ENCODE peak calls at places on chromosome 15, in ten cellular contexts. One of them, this sample, is unnamed.

GRCh38 chr15:65132841-65133549 is 613 bp downstream of the PDCD7 start:
- DNase-seq in activated CD8-positive, alpha-beta memory T cell treated with anti-CD3 and anti-CD28 coated beads for 48 hours: peak; percentile 16
- DNase-seq in GM23248: peak; percentile 83
- DNase-seq in amniotic epithelial cell: peak; percentile 60
- DNase-seq in non-pigmented ciliary epithelial cell: no peak
- DNase-seq in activated CD4-positive, alpha-beta T cell treated with anti-CD3 and anti-CD28 coated beads, Interleukin-2, amount 10 ng/mL, durations not matched to agents 24 days and 14 days: peak; percentile 80
- DNase-seq in PC-3: peak; percentile 11
- DNase-seq in NCI-H510A treated with DMSO at 0.1 percent for 48 hours: no peak
- DNase-seq in myocyte: peak; percentile 52
- DNase-seq in caudate nucleus: peak; percentile 4
- DNase-seq in this sample: peak; percentile 7

GRCh38 chr15:82178061-82178460 is 84.5 kb downstream of the EFL1 start:
- DNase-seq in caudate nucleus: no peak
- DNase-seq in NCI-H510A treated with DMSO at 0.1 percent for 48 hours: no peak
- DNase-seq in PC-3: peak; percentile 9
- DNase-seq in activated CD8-positive, alpha-beta memory T cell treated with anti-CD3 and anti-CD28 coated beads for 48 hours: no peak
- DNase-seq in myocyte: no peak
- DNase-seq in non-pigmented ciliary epithelial cell: no peak
- DNase-seq in amniotic epithelial cell: peak; percentile 83
- DNase-seq in activated CD4-positive, alpha-beta T cell treated with anti-CD3 and anti-CD28 coated beads, Interleukin-2, amount 10 ng/mL, durations not matched to agents 24 days and 14 days: no peak
- DNase-seq in GM23248: peak; percentile 87
- DNase-seq in this sample: no peak

GRCh38 chr15:92796163-92796611 is 103.9 kb upstream of the CHD2 start:
- DNase-seq in NCI-H510A treated with DMSO at 0.1 percent for 48 hours: no peak
- DNase-seq in activated CD4-positive, alpha-beta T cell treated with anti-CD3 and anti-CD28 coated beads, Interleukin-2, amount 10 ng/mL, durations not matched to agents 24 days and 14 days: no peak
- DNase-seq in PC-3: no peak
- DNase-seq in GM23248: no peak
- DNase-seq in non-pigmented ciliary epithelial cell: no peak
- DNase-seq in amniotic epithelial cell: no peak
- DNase-seq in myocyte: no peak
- DNase-seq in caudate nucleus: no peak
- DNase-seq in activated CD8-positive, alpha-beta memory T cell treated with anti-CD3 and anti-CD28 coated beads for 48 hours: no peak
- DNase-seq in this sample: no peak

GRCh38 chr15:22863356-22863755 is 24.9 kb downstream of the NIPA2 start:
- DNase-seq in activated CD8-positive, alpha-beta memory T cell treated with anti-CD3 and anti-CD28 coated beads for 48 hours: no peak
- DNase-seq in caudate nucleus: no peak
- DNase-seq in NCI-H510A treated with DMSO at 0.1 percent for 48 hours: no peak
- DNase-seq in PC-3: no peak
- DNase-seq in activated CD4-positive, alpha-beta T cell treated with anti-CD3 and anti-CD28 coated beads, Interleukin-2, amount 10 ng/mL, durations not matched to agents 24 days and 14 days: no peak
- DNase-seq in myocyte: no peak
- DNase-seq in GM23248: no peak
- DNase-seq in amniotic epithelial cell: no peak
- DNase-seq in non-pigmented ciliary epithelial cell: no peak
- DNase-seq in this sample: no peak

GRCh38 chr15:74504418-74504817 is 36.6 kb upstream of the ARID3B start:
- DNase-seq in activated CD4-positive, alpha-beta T cell treated with anti-CD3 and anti-CD28 coated beads, Interleukin-2, amount 10 ng/mL, durations not matched to agents 24 days and 14 days: no peak
- DNase-seq in caudate nucleus: no peak
- DNase-seq in myocyte: no peak
- DNase-seq in activated CD8-positive, alpha-beta memory T cell treated with anti-CD3 and anti-CD28 coated beads for 48 hours: no peak
- DNase-seq in amniotic epithelial cell: peak; percentile 36
- DNase-seq in GM23248: peak; percentile 20
- DNase-seq in NCI-H510A treated with DMSO at 0.1 percent for 48 hours: no peak
- DNase-seq in PC-3: peak; percentile 83
- DNase-seq in non-pigmented ciliary epithelial cell: no peak
- DNase-seq in this sample: no peak

GRCh38 chr15:25838191-25838870 is 24.8 kb downstream of the ATP10A start:
- DNase-seq in PC-3: no peak
- DNase-seq in GM23248: no peak
- DNase-seq in amniotic epithelial cell: no peak
- DNase-seq in caudate nucleus: no peak
- DNase-seq in NCI-H510A treated with DMSO at 0.1 percent for 48 hours: no peak
- DNase-seq in myocyte: no peak
- DNase-seq in non-pigmented ciliary epithelial cell: no peak
- DNase-seq in activated CD4-positive, alpha-beta T cell treated with anti-CD3 and anti-CD28 coated beads, Interleukin-2, amount 10 ng/mL, durations not matched to agents 24 days and 14 days: no peak
- DNase-seq in activated CD8-positive, alpha-beta memory T cell treated with anti-CD3 and anti-CD28 coated beads for 48 hours: no peak
- DNase-seq in this sample: no peak

GRCh38 chr15:39133201-39133600 is 447.7 kb upstream of the THBS1 start:
- DNase-seq in myocyte: peak; percentile 61
- DNase-seq in PC-3: peak; percentile 46
- DNase-seq in caudate nucleus: no peak
- DNase-seq in activated CD8-positive, alpha-beta memory T cell treated with anti-CD3 and anti-CD28 coated beads for 48 hours: no peak
- DNase-seq in NCI-H510A treated with DMSO at 0.1 percent for 48 hours: no peak
- DNase-seq in amniotic epithelial cell: peak; percentile 97
- DNase-seq in activated CD4-positive, alpha-beta T cell treated with anti-CD3 and anti-CD28 coated beads, Interleukin-2, amount 10 ng/mL, durations not matched to agents 24 days and 14 days: no peak
- DNase-seq in non-pigmented ciliary epithelial cell: peak; percentile 60
- DNase-seq in GM23248: peak; percentile 90
- DNase-seq in this sample: no peak

GRCh38 chr15:93141373-93141790 is 52.4 kb upstream of the RGMA start:
- DNase-seq in activated CD8-positive, alpha-beta memory T cell treated with anti-CD3 and anti-CD28 coated beads for 48 hours: peak; percentile 1
- DNase-seq in NCI-H510A treated with DMSO at 0.1 percent for 48 hours: no peak
- DNase-seq in myocyte: no peak
- DNase-seq in activated CD4-positive, alpha-beta T cell treated with anti-CD3 and anti-CD28 coated beads, Interleukin-2, amount 10 ng/mL, durations not matched to agents 24 days and 14 days: peak; percentile 73
- DNase-seq in GM23248: no peak
- DNase-seq in PC-3: no peak
- DNase-seq in non-pigmented ciliary epithelial cell: no peak
- DNase-seq in amniotic epithelial cell: no peak
- DNase-seq in caudate nucleus: no peak
- DNase-seq in this sample: no peak

GRCh38 chr15:40338041-40338657 is 2.6 kb downstream of the CCDC9B start:
- DNase-seq in GM23248: peak; percentile 56
- DNase-seq in NCI-H510A treated with DMSO at 0.1 percent for 48 hours: peak; percentile 44
- DNase-seq in activated CD8-positive, alpha-beta memory T cell treated with anti-CD3 and anti-CD28 coated beads for 48 hours: peak; percentile 50
- DNase-seq in amniotic epithelial cell: peak; percentile 64
- DNase-seq in PC-3: peak; percentile 73
- DNase-seq in activated CD4-positive, alpha-beta T cell treated with anti-CD3 and anti-CD28 coated beads, Interleukin-2, amount 10 ng/mL, durations not matched to agents 24 days and 14 days: peak; percentile 94
- DNase-seq in myocyte: peak; percentile 81
- DNase-seq in caudate nucleus: peak; percentile 53
- DNase-seq in non-pigmented ciliary epithelial cell: no peak
- DNase-seq in this sample: no peak

GRCh38 chr15:31606942-31607497 is 280.4 kb downstream of the KLF13 start:
- DNase-seq in amniotic epithelial cell: peak; percentile 3
- DNase-seq in non-pigmented ciliary epithelial cell: no peak
- DNase-seq in GM23248: peak; percentile 30
- DNase-seq in activated CD8-positive, alpha-beta memory T cell treated with anti-CD3 and anti-CD28 coated beads for 48 hours: no peak
- DNase-seq in activated CD4-positive, alpha-beta T cell treated with anti-CD3 and anti-CD28 coated beads, Interleukin-2, amount 10 ng/mL, durations not matched to agents 24 days and 14 days: no peak
- DNase-seq in caudate nucleus: no peak
- DNase-seq in myocyte: no peak
- DNase-seq in PC-3: no peak
- DNase-seq in NCI-H510A treated with DMSO at 0.1 percent for 48 hours: no peak
- DNase-seq in this sample: no peak

GRCh38 chr15:98854496-98854895 is 153.1 kb downstream of the PGPEP1L start:
- DNase-seq in non-pigmented ciliary epithelial cell: no peak
- DNase-seq in GM23248: no peak
- DNase-seq in amniotic epithelial cell: no peak
- DNase-seq in PC-3: no peak
- DNase-seq in NCI-H510A treated with DMSO at 0.1 percent for 48 hours: no peak
- DNase-seq in caudate nucleus: no peak
- DNase-seq in activated CD8-positive, alpha-beta memory T cell treated with anti-CD3 and anti-CD28 coated beads for 48 hours: no peak
- DNase-seq in activated CD4-positive, alpha-beta T cell treated with anti-CD3 and anti-CD28 coated beads, Interleukin-2, amount 10 ng/mL, durations not matched to agents 24 days and 14 days: no peak
- DNase-seq in myocyte: no peak
- DNase-seq in this sample: no peak

GRCh38 chr15:90208372-90208771 is 7.2 kb downstream of the SEMA4B start:
- DNase-seq in activated CD8-positive, alpha-beta memory T cell treated with anti-CD3 and anti-CD28 coated beads for 48 hours: no peak
- DNase-seq in non-pigmented ciliary epithelial cell: no peak
- DNase-seq in GM23248: no peak
- DNase-seq in myocyte: no peak
- DNase-seq in caudate nucleus: no peak
- DNase-seq in amniotic epithelial cell: peak; percentile 58
- DNase-seq in activated CD4-positive, alpha-beta T cell treated with anti-CD3 and anti-CD28 coated beads, Interleukin-2, amount 10 ng/mL, durations not matched to agents 24 days and 14 days: no peak
- DNase-seq in PC-3: no peak
- DNase-seq in NCI-H510A treated with DMSO at 0.1 percent for 48 hours: no peak
- DNase-seq in this sample: no peak

GRCh38 chr15:80693682-80694623 is 1.2 kb upstream of the ABHD17C start:
- DNase-seq in PC-3: peak; percentile 34
- DNase-seq in non-pigmented ciliary epithelial cell: no peak
- DNase-seq in activated CD8-positive, alpha-beta memory T cell treated with anti-CD3 and anti-CD28 coated beads for 48 hours: no peak
- DNase-seq in activated CD4-positive, alpha-beta T cell treated with anti-CD3 and anti-CD28 coated beads, Interleukin-2, amount 10 ng/mL, durations not matched to agents 24 days and 14 days: no peak
- DNase-seq in amniotic epithelial cell: peak; percentile 23
- DNase-seq in NCI-H510A treated with DMSO at 0.1 percent for 48 hours: peak; percentile 37
- DNase-seq in myocyte: peak; percentile 49
- DNase-seq in GM23248: peak; percentile 49
- DNase-seq in caudate nucleus: no peak
- DNase-seq in this sample: no peak

GRCh38 chr15:53305554-53305953 is 453.9 kb downstream of the WDR72 start:
- DNase-seq in GM23248: no peak
- DNase-seq in activated CD4-positive, alpha-beta T cell treated with anti-CD3 and anti-CD28 coated beads, Interleukin-2, amount 10 ng/mL, durations not matched to agents 24 days and 14 days: no peak
- DNase-seq in non-pigmented ciliary epithelial cell: no peak
- DNase-seq in PC-3: no peak
- DNase-seq in amniotic epithelial cell: no peak
- DNase-seq in NCI-H510A treated with DMSO at 0.1 percent for 48 hours: no peak
- DNase-seq in activated CD8-positive, alpha-beta memory T cell treated with anti-CD3 and anti-CD28 coated beads for 48 hours: no peak
- DNase-seq in myocyte: no peak
- DNase-seq in caudate nucleus: no peak
- DNase-seq in this sample: no peak

GRCh38 chr15:69045810-69046209 is 31.3 kb downstream of the NOX5 start:
- DNase-seq in non-pigmented ciliary epithelial cell: peak; percentile 32
- DNase-seq in myocyte: no peak
- DNase-seq in caudate nucleus: no peak
- DNase-seq in activated CD8-positive, alpha-beta memory T cell treated with anti-CD3 and anti-CD28 coated beads for 48 hours: no peak
- DNase-seq in NCI-H510A treated with DMSO at 0.1 percent for 48 hours: no peak
- DNase-seq in GM23248: peak; percentile 26
- DNase-seq in PC-3: peak; percentile 39
- DNase-seq in activated CD4-positive, alpha-beta T cell treated with anti-CD3 and anti-CD28 coated beads, Interleukin-2, amount 10 ng/mL, durations not matched to agents 24 days and 14 days: no peak
- DNase-seq in amniotic epithelial cell: peak; percentile 85
- DNase-seq in this sample: peak; percentile 75

GRCh38 chr15:59917504-59918157 is 86.5 kb upstream of the FOXB1 start:
- DNase-seq in non-pigmented ciliary epithelial cell: no peak
- DNase-seq in PC-3: peak; percentile 77
- DNase-seq in NCI-H510A treated with DMSO at 0.1 percent for 48 hours: peak; percentile 61
- DNase-seq in caudate nucleus: peak; percentile 1
- DNase-seq in myocyte: peak; percentile 35
- DNase-seq in GM23248: peak; percentile 62
- DNase-seq in amniotic epithelial cell: peak; percentile 35
- DNase-seq in activated CD8-positive, alpha-beta memory T cell treated with anti-CD3 and anti-CD28 coated beads for 48 hours: peak; percentile 36
- DNase-seq in activated CD4-positive, alpha-beta T cell treated with anti-CD3 and anti-CD28 coated beads, Interleukin-2, amount 10 ng/mL, durations not matched to agents 24 days and 14 days: peak; percentile 92
- DNase-seq in this sample: peak; percentile 9

GRCh38 chr15:99343836-99344551 is 92.7 kb downstream of the LRRC28 start:
- DNase-seq in non-pigmented ciliary epithelial cell: no peak
- DNase-seq in GM23248: no peak
- DNase-seq in amniotic epithelial cell: no peak
- DNase-seq in NCI-H510A treated with DMSO at 0.1 percent for 48 hours: no peak
- DNase-seq in activated CD8-positive, alpha-beta memory T cell treated with anti-CD3 and anti-CD28 coated beads for 48 hours: no peak
- DNase-seq in caudate nucleus: no peak
- DNase-seq in PC-3: no peak
- DNase-seq in myocyte: no peak
- DNase-seq in activated CD4-positive, alpha-beta T cell treated with anti-CD3 and anti-CD28 coated beads, Interleukin-2, amount 10 ng/mL, durations not matched to agents 24 days and 14 days: peak; percentile 78
- DNase-seq in this sample: no peak

GRCh38 chr15:28273468-28273867 is 48.5 kb downstream of the HERC2 start:
- DNase-seq in myocyte: peak; percentile 31
- DNase-seq in activated CD8-positive, alpha-beta memory T cell treated with anti-CD3 and anti-CD28 coated beads for 48 hours: no peak
- DNase-seq in PC-3: no peak
- DNase-seq in non-pigmented ciliary epithelial cell: peak; percentile 6
- DNase-seq in caudate nucleus: no peak
- DNase-seq in GM23248: no peak
- DNase-seq in amniotic epithelial cell: peak; percentile 45
- DNase-seq in activated CD4-positive, alpha-beta T cell treated with anti-CD3 and anti-CD28 coated beads, Interleukin-2, amount 10 ng/mL, durations not matched to agents 24 days and 14 days: no peak
- DNase-seq in NCI-H510A treated with DMSO at 0.1 percent for 48 hours: no peak
- DNase-seq in this sample: peak; percentile 20

GRCh38 chr15:91522609-91523332 is 330.7 kb upstream of the SLCO3A1 start:
- DNase-seq in amniotic epithelial cell: no peak
- DNase-seq in GM23248: peak; percentile 79
- DNase-seq in caudate nucleus: no peak
- DNase-seq in non-pigmented ciliary epithelial cell: peak; percentile 41
- DNase-seq in NCI-H510A treated with DMSO at 0.1 percent for 48 hours: no peak
- DNase-seq in myocyte: no peak
- DNase-seq in activated CD4-positive, alpha-beta T cell treated with anti-CD3 and anti-CD28 coated beads, Interleukin-2, amount 10 ng/mL, durations not matched to agents 24 days and 14 days: peak; percentile 61
- DNase-seq in activated CD8-positive, alpha-beta memory T cell treated with anti-CD3 and anti-CD28 coated beads for 48 hours: no peak
- DNase-seq in PC-3: peak; percentile 44
- DNase-seq in this sample: no peak

GRCh38 chr15:50148362-50148963 is 29.4 kb upstream of the ATP8B4 start:
- DNase-seq in non-pigmented ciliary epithelial cell: no peak
- DNase-seq in amniotic epithelial cell: peak; percentile 91
- DNase-seq in caudate nucleus: no peak
- DNase-seq in PC-3: peak; percentile 75
- DNase-seq in activated CD8-positive, alpha-beta memory T cell treated with anti-CD3 and anti-CD28 coated beads for 48 hours: no peak
- DNase-seq in GM23248: peak; percentile 67
- DNase-seq in NCI-H510A treated with DMSO at 0.1 percent for 48 hours: peak; percentile 13
- DNase-seq in activated CD4-positive, alpha-beta T cell treated with anti-CD3 and anti-CD28 coated beads, Interleukin-2, amount 10 ng/mL, durations not matched to agents 24 days and 14 days: peak; percentile 49
- DNase-seq in myocyte: peak; percentile 46
- DNase-seq in this sample: peak; percentile 28

GRCh38 chr15:34275154-34275553 is 50.3 kb downstream of the EMC4 start:
- DNase-seq in activated CD4-positive, alpha-beta T cell treated with anti-CD3 and anti-CD28 coated beads, Interleukin-2, amount 10 ng/mL, durations not matched to agents 24 days and 14 days: no peak
- DNase-seq in myocyte: no peak
- DNase-seq in PC-3: peak; percentile 87
- DNase-seq in caudate nucleus: no peak
- DNase-seq in activated CD8-positive, alpha-beta memory T cell treated with anti-CD3 and anti-CD28 coated beads for 48 hours: no peak
- DNase-seq in GM23248: peak; percentile 46
- DNase-seq in non-pigmented ciliary epithelial cell: no peak
- DNase-seq in amniotic epithelial cell: no peak
- DNase-seq in NCI-H510A treated with DMSO at 0.1 percent for 48 hours: no peak
- DNase-seq in this sample: no peak

GRCh38 chr15:101439920-101440319 is 49.6 kb downstream of the PCSK6 start:
- DNase-seq in activated CD8-positive, alpha-beta memory T cell treated with anti-CD3 and anti-CD28 coated beads for 48 hours: no peak
- DNase-seq in non-pigmented ciliary epithelial cell: no peak
- DNase-seq in NCI-H510A treated with DMSO at 0.1 percent for 48 hours: no peak
- DNase-seq in PC-3: peak; percentile 35
- DNase-seq in activated CD4-positive, alpha-beta T cell treated with anti-CD3 and anti-CD28 coated beads, Interleukin-2, amount 10 ng/mL, durations not matched to agents 24 days and 14 days: no peak
- DNase-seq in caudate nucleus: no peak
- DNase-seq in myocyte: no peak
- DNase-seq in amniotic epithelial cell: peak; percentile 8
- DNase-seq in GM23248: peak; percentile 85
- DNase-seq in this sample: no peak